ENCODE peak calls at places on chromosomes 4 and X, in nine cellular contexts. V, O, X, R, D, B, H, F and U are unnamed samples.

GRCh38 chrX:132737743-132738142 is 220.7 kb downstream of the HS6ST2 start:
- DNase-seq in R (no peak), O (no peak), B (peak; percentile 38), V (no peak), H (peak; percentile 3), X (no peak), D (no peak), F (no peak), U (no peak)

GRCh38 chr4:80206541-80207171 is 9.4 kb downstream of the PRDM8 start:
- DNase-seq in O (no peak), R (no peak), D (no peak), H (no peak), B (no peak), V (peak; percentile 73), F (peak; percentile 27), X (no peak), U (no peak)

GRCh38 chr4:184331155-184331995 is 113.7 kb upstream of the ENPP6 start:
- DNase-seq in D (no peak), O (no peak), H (peak; percentile 91), V (peak; percentile 59), B (no peak), X (no peak), F (peak; percentile 40), R (peak; percentile 28), U (no peak)

GRCh38 chrX:41085883-41086626 is 810 bp downstream of the USP9X start:
- DNase-seq in B (peak; percentile 44), R (peak; percentile 14), H (peak; percentile 60), X (no peak), O (peak; percentile 41), D (peak; percentile 77), V (peak; percentile 65), F (peak; percentile 56), U (no peak)

GRCh38 chrX:13551610-13552009 is 17.8 kb upstream of the EGFL6 start:
- DNase-seq in F (no peak), V (no peak), O (no peak), H (no peak), B (no peak), R (no peak), X (no peak), D (no peak), U (no peak)

GRCh38 chr4:109432676-109433075 is 939 bp upstream of the SEC24B start:
- DNase-seq in X (peak; percentile 76), B (no peak), V (no peak), D (no peak), H (no peak), R (no peak), O (peak; percentile 73), F (no peak), U (no peak)

GRCh38 chrX:135453381-135453780 is 31.6 kb downstream of the SMIM10L2A start:
- DNase-seq in B (no peak), R (no peak), D (no peak), O (no peak), X (no peak), F (no peak), V (no peak), H (no peak), U (no peak)

GRCh38 chrX:132330156-132330729 is 111.0 kb upstream of the RAP2C start:
- DNase-seq in H (no peak), F (no peak), O (no peak), D (no peak), X (no peak), R (no peak), B (no peak), V (no peak), U (no peak)

GRCh38 chrX:132058050-132058449 is 34.9 kb downstream of the STK26 start:
- DNase-seq in R (no peak), B (no peak), X (no peak), O (no peak), D (no peak), F (no peak), V (no peak), H (no peak), U (no peak)

GRCh38 chr4:31467781-31468180 is 747.6 kb downstream of the PCDH7 start:
- DNase-seq in R (no peak), D (no peak), B (peak; percentile 3), X (no peak), V (no peak), O (peak; percentile 7), F (no peak), H (no peak), U (no peak)

DNA sequence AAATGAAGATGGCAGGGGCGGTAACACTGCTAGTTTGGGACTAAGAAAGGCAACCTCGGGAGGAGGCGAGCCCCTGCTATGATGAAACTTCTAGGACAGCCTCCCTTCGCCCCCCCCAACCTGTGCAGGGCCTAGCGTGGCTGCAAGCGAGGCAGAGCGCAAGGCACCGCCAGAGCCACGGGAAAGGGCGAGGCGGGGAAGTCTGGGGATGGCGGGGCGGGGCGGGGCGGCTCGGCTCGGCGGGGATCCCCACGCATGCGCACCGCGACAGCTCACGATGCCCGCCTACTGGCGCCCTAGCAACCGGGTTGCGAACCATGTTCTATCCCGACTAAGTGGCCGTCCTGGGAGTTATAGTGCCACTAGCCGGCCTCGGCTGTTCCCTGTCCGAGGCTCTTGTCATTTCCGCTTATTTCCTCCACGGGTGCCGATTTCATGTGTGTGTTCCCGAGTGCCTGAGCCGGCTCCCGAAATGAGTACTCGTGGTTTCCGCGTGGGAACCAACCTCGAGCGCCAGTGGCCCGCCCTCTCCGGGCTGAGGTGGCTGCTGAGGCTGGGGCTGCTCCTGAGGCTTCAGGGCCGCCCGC is 28.7 kb upstream of the RBMX start:
- DNase-seq in F (peak; percentile 78), X (peak; percentile 46), B (peak; percentile 84), H (peak; percentile 89), O (peak; percentile 33), V (peak; percentile 75), D (peak; percentile 86), R (peak; percentile 68), U (peak; percentile 16)
- TF ChIP-seq CTCF in F (no peak), X (peak; percentile 9), B (no peak), H (no peak), O (no peak), V (no peak), D (no peak), R (no peak), U (no peak)

GRCh38 chr4:139622856-139623255 is 42.8 kb upstream of the MGST2 start:
- DNase-seq in V (no peak), F (no peak), R (no peak), O (no peak), D (no peak), H (no peak), B (no peak), X (no peak), U (no peak)

GRCh38 chr4:139619644-139620043 is 46.0 kb upstream of the MGST2 start:
- DNase-seq in B (peak; percentile 28), V (no peak), X (peak; percentile 41), F (no peak), H (no peak), O (no peak), D (no peak), R (no peak), U (no peak)

GRCh38 chr4:139617702-139618490 is 47.7 kb upstream of the MGST2 start:
- DNase-seq in X (no peak), D (no peak), R (no peak), F (no peak), V (no peak), H (no peak), O (no peak), B (no peak), U (no peak)
- TF ChIP-seq CTCF in X (peak; percentile 68), D (no peak), R (no peak), F (no peak), V (peak; percentile 51), H (peak; percentile 39), O (peak; percentile 37), B (no peak), U (peak; percentile 1)

DNA sequence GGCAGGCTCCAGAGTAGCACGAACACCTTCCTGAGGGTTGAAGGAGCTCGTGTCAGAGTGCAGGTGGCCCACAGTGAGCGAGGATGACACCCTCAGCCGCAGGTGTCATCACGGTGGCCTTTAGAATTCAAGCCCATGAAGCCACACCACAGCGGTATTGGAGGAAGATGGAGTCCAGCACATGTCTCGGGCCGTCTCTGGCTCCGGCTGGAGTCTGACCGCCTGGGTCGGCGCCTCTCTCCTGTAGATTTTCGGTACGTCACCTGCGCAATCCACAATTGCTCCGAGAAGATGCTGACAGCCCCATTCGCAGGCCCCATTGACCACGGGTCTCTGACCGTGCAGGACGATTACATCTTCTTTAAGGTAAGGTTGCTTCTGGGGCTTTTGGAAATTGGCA is 229.4 kb upstream of the PSAPL1 start:
- DNase-seq in O (no peak), B (no peak), X (no peak), D (no peak), V (no peak), F (no peak), R (no peak), H (no peak), U (no peak)
- TF ChIP-seq CTCF in O (no peak), B (no peak), X (no peak), D (no peak), V (no peak), F (no peak), R (no peak), H (no peak), U (no peak)

DNA sequence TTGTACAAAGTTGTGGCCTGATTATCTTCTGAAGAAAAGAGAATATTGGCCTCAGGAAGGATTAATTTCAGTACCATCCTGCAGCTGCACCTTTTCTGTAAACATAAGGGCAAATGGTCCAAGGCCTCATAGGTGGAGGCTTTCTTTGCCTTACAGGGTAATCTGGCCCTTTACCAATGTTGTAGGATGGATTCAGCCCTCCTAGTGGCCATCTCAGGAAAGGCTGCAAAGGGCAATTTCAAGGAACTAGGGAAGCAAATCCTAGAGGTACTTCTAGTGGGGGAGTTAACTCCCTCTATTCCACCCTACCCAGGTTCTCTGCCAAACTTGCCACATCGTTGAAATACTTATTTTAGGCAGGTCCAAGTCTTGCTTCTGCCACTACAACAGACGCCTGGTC is 57.6 kb downstream of the UGT2B11 start:
- DNase-seq in B (no peak), O (no peak), F (no peak), D (no peak), V (no peak), X (no peak), H (no peak), R (no peak), U (no peak)
- TF ChIP-seq CTCF in B (no peak), O (no peak), F (no peak), D (no peak), V (no peak), X (peak; percentile 49), H (no peak), R (no peak), U (peak; percentile 33)

DNA sequence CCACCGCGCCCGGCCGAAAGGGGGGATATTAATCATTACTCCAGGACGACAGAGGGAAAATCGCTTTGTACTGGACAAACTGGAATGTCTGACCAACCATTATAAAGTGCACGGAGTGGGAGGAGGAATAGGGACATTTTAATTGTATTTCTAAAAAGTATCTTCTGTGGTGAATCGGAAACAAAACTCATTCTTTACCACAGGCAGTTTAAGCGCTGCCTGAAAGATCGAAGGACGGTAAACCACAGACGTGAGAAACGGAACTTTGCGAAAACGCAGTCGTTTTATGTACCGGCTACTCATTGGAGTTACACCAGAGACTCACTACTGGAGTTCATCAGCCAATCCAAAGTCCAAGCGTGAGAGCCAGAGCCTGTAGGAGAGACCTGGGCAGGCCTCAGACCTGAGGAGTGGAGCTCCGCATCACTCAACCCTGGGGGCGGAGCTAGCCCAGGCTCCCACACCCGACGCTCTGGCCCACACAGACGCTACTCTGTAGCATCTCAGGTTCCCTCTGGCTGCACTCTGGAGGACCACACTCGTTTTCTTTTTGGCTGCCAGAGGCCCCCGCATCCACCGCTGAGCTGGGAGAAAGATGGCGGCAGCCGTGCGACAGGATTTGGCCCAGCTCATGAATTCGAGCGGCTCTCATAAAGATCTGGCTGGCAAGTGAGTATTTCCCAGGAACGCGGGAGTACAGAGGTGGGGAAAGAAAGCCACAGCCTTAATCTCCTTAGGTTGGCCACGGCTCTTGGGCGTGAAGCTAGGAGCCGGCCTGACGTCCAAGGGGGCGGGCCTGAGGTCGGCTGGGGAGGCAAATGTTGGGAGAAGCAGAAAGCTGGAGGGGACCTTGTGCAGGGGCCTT is at the start of gene COPS4:
- DNase-seq in H (peak; percentile 99), X (peak; percentile 100), B (peak; percentile 97), D (peak; percentile 95), V (peak; percentile 97), O (peak; percentile 100), F (peak; percentile 99), R (peak; percentile 92), U (peak; percentile 98)
- TF ChIP-seq CTCF in H (peak; percentile 25), X (peak; percentile 19), B (no peak), D (peak; percentile 67), V (peak; percentile 56), O (no peak), F (peak; percentile 49), R (peak; percentile 75), U (peak; percentile 25)